ENCODE peak calls at places on chromosomes 7 and 10, in nine cellular contexts. R is Peyer's patch, K is foreskin fibroblast, W is fibroblast of pulmonary artery, N is osteocyte, O is fibroblast of lung, A is upper lobe of right lung, P is H1, G is GM06990. I is an unnamed sample.

GRCh38 chr7:98178321-98178720 is 32.9 kb upstream of the BHLHA15 start:
- DNase-seq in R (no peak), K (no peak), W (peak), N (no peak), O (no peak), A (peak), P (no peak), G (no peak), I (no peak)

GRCh38 chr7:84697506-84697905 is 489.4 kb downstream of the SEMA3D start:
- DNase-seq in R (no peak), K (peak), W (peak), N (no peak), O (peak), A (no peak), P (no peak), G (no peak), I (peak)

GRCh38 chr10:10777723-10778122 is 239.9 kb upstream of the CELF2 start:
- DNase-seq in R (no peak), K (no peak), W (no peak), N (no peak), O (no peak), A (no peak), P (no peak), G (no peak), I (no peak)

GRCh38 chr10:80664071-80664680 is 126.5 kb downstream of the SH2D4B start:
- DNase-seq in R (peak), K (peak), W (peak), N (no peak), O (peak), A (peak), P (peak), G (peak), I (peak)

GRCh38 chr7:143492799-143493568 is 15.3 kb downstream of the TAS2R41 start:
- DNase-seq in R (no peak), K (peak), W (peak), N (no peak), O (peak), A (no peak), P (no peak), G (no peak), I (peak)

GRCh38 chr10:124009616-124010015 is 83.8 kb downstream of the CHST15 start:
- DNase-seq in R (peak), K (no peak), W (no peak), N (no peak), O (no peak), A (peak), P (no peak), G (no peak), I (no peak)

GRCh38 chr7:87874066-87874465 is 2.1 kb downstream of the SLC25A40 start:
- DNase-seq in R (no peak), K (no peak), W (no peak), N (no peak), O (no peak), A (no peak), P (no peak), G (no peak), I (no peak)

GRCh38 chr7:71393661-71394060 is 261.7 kb downstream of the GALNT17 start:
- DNase-seq in R (no peak), K (no peak), W (no peak), N (no peak), O (no peak), A (no peak), P (no peak), G (no peak), I (no peak)

GRCh38 chr7:127478040-127478386 is 85.5 kb upstream of the ZNF800 start:
- DNase-seq in R (no peak), K (no peak), W (no peak), N (no peak), O (no peak), A (no peak), P (no peak), G (no peak), I (no peak)

DNA sequence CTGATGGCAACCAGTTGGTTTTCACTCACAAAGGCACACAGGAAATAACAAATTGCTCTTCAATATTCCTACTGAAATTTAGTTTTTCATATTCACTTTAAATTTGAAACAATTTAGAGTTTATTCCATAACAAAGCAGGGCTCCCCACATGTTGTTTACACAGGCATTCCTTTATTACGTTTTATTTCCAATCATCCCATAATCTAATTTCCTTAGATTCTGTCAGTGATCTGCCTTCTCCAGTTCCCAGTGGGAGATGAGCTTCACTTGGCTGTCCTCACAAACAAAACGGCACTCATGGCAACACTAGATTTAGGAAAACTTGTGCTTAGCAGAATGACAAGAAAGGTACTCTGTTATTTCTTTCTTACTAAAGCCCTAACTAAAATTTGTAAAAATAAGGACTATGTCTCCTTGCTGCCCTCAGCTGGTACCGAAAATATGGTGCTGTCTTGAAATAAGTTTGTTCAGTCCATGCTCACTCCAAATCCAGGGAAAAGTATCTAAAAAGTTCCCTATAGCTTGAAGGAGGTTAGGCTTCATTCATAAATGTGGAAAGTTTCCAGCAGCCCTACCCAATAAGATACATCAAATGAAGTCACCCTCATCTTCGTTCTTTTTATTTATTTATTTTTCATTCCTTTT is 23.0 kb downstream of the PHYH start:
- DNase-seq in R (no peak), K (peak), W (peak), N (no peak), O (no peak), A (no peak), P (no peak), G (no peak), I (peak)
- TF ChIP-seq CTCF in R (no peak), K (peak), W (peak), N (peak), O (peak), A (peak), P (no peak), G (no peak), I (peak)

GRCh38 chr7:117401293-117402002 is 25.8 kb downstream of the ASZ1 start:
- DNase-seq in R (no peak), K (no peak), W (peak), N (no peak), O (no peak), A (no peak), P (no peak), G (no peak), I (no peak)
- TF ChIP-seq CTCF in R (peak), K (peak), W (peak), N (peak), O (peak), A (peak), P (no peak), G (peak), I (peak)

GRCh38 chr7:39595102-39595620 is 28.2 kb upstream of the RALA start:
- DNase-seq in R (no peak), K (no peak), W (peak), N (no peak), O (peak), A (no peak), P (no peak), G (no peak), I (no peak)
- TF ChIP-seq CTCF in R (no peak), K (no peak), W (no peak), N (no peak), O (no peak), A (no peak), P (no peak), G (no peak), I (no peak)

DNA sequence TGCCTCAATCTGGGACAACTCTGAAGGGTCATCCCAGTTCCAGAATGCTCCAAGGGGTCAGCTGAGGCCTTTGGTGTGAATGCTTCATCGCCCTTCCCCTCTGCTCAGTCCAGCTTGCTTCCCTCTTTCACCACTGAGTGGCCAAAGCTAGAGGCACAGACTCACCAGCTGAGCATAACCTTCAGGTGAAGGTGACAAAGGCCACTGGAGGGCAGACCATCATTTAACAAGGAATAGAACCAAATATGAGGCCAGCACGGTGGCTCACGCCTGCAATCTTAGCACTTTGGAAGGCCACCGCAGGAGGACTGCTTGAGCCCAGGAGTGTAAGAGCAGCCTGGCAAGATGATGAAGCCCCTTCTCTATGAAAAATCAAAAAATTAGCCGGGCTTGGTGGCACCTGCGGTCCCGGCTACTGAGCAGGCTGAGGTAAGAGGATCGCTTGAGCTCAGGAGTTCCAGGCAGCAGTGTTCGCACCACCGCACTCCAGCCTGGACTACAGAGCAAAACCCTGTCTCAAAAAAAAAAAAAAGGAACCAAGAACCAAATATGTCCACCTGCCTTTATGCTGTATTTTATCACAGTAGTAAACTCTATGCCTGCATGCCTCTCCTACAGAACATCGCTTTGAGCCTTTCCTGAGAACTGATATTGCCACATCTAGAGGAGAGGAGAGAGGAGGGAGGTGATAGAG is 13.4 kb downstream of the PRKAG2 start:
- DNase-seq in R (no peak), K (no peak), W (no peak), N (no peak), O (no peak), A (peak), P (no peak), G (no peak), I (no peak)
- TF ChIP-seq CTCF in R (no peak), K (no peak), W (no peak), N (no peak), O (no peak), A (no peak), P (peak), G (peak), I (no peak)

GRCh38 chr7:26332698-26333097 is 41.0 kb downstream of the SNX10 start:
- DNase-seq in R (no peak), K (no peak), W (no peak), N (no peak), O (no peak), A (no peak), P (no peak), G (no peak), I (no peak)

GRCh38 chr7:26331789-26332188 is 40.1 kb downstream of the SNX10 start:
- DNase-seq in R (no peak), K (no peak), W (no peak), N (no peak), O (no peak), A (no peak), P (no peak), G (no peak), I (no peak)

GRCh38 chr7:26326211-26326610 is 34.5 kb downstream of the SNX10 start:
- DNase-seq in R (no peak), K (no peak), W (no peak), N (no peak), O (no peak), A (no peak), P (no peak), G (no peak), I (no peak)

GRCh38 chr7:26328498-26329390 is 37.1 kb downstream of the SNX10 start:
- DNase-seq in R (no peak), K (no peak), W (no peak), N (peak), O (no peak), A (no peak), P (no peak), G (no peak), I (no peak)

GRCh38 chr7:26329520-26330269 is 38.0 kb downstream of the SNX10 start:
- DNase-seq in R (no peak), K (no peak), W (no peak), N (peak), O (no peak), A (peak), P (no peak), G (no peak), I (no peak)
- TF ChIP-seq CTCF in R (no peak), K (no peak), W (no peak), N (no peak), O (no peak), A (no peak), P (no peak), G (peak), I (no peak)

DNA sequence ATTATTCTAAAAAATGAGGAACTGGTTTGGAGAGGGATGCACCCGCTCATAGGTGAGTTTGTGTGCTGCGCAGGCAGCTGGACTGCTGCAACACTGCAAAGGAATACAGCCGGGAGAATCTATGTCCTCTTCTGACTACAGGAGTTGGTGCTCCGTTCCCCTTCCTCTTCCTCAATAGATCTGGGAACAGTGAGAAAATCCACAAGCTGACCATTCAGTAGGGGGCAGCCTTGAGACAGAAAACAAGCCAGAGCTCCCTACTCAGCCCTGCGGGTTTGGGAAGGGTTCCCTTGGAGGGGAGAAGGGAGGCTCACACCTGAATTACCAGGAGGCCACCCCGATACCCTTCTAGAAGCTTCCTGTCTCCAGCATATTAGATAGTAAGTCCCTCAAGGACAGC is 87.3 kb upstream of the FOXI2 start:
- DNase-seq in R (no peak), K (no peak), W (no peak), N (no peak), O (no peak), A (no peak), P (peak), G (no peak), I (no peak)
- TF ChIP-seq CTCF in R (no peak), K (no peak), W (no peak), N (no peak), O (no peak), A (peak), P (peak), G (no peak), I (no peak)

GRCh38 chr7:108104324-108104723 is 25.8 kb downstream of the LAMB4 start:
- DNase-seq in R (no peak), K (peak), W (peak), N (no peak), O (no peak), A (no peak), P (no peak), G (no peak), I (no peak)

GRCh38 chr7:108108131-108108530 is 22.0 kb downstream of the LAMB4 start:
- DNase-seq in R (no peak), K (no peak), W (no peak), N (no peak), O (no peak), A (no peak), P (no peak), G (no peak), I (no peak)

GRCh38 chr7:108114117-108114841 is 15.9 kb downstream of the LAMB4 start:
- DNase-seq in R (no peak), K (no peak), W (peak), N (no peak), O (no peak), A (no peak), P (peak), G (no peak), I (no peak)

GRCh38 chr7:108112683-108113082 is 17.5 kb downstream of the LAMB4 start:
- DNase-seq in R (no peak), K (no peak), W (no peak), N (no peak), O (no peak), A (no peak), P (no peak), G (no peak), I (no peak)

GRCh38 chr7:108109216-108109908 is 20.8 kb downstream of the LAMB4 start:
- DNase-seq in R (no peak), K (no peak), W (peak), N (no peak), O (no peak), A (no peak), P (no peak), G (no peak), I (no peak)
- TF ChIP-seq CTCF in R (peak), K (peak), W (peak), N (peak), O (peak), A (peak), P (peak), G (peak), I (peak)

DNA sequence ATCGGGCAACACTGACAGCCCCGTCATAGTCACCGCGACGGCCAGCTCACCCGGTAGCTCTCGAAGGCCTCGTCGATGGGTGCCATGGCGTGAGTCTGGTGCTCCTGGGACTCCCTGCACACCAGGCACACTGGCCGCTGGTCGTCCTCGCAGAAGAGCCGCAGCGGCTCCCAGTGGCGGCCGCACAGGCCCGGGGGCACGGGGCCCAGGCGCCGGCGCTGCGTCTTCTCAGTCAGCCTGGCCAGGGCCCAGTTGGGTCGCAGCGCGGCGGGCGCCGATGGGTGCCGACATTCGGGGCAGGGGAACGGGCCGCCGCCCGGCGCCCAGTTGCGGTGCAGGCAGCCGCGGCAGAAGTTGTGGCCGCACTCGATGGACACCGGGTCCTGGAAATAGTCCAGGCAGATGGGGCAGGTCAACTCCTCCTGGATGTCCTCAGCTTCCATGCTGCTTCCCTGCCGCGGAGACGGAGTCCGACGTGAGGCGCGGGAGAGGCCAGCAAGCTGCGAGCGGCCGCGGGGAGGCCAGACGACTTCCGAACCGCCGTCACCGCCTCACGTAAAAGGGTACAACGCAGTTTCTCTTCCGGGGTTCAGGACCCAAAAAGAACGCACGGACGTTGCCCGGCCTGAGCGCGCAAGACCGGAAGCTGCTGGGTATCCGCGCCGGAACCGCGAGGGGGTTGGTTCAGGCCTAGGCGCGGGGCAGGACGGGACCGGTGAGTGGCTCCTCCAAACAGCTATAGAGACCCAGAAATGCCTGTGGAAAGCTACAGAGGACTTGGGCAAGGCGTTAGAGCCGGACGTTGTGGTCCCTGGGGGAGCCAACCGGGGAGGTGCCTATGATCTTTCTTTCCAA is at the start of gene TRIM4:
- DNase-seq in R (peak), K (peak), W (peak), N (peak), O (peak), A (peak), P (peak), G (peak), I (peak)
- TF ChIP-seq CTCF in R (peak), K (no peak), W (peak), N (peak), O (peak), A (peak), P (no peak), G (peak), I (peak)

I was measured in HFFc6.